ENCODE peak calls at places on chromosomes 4 and X, in eight cellular contexts. W, J, X, Y, U, Q, H and T are unnamed samples.

GRCh38 chrX:21770631-21771321 is 12.9 kb upstream of the SMPX start:
- DNase-seq in U (no peak), Y (no peak), H (no peak), W (no peak), Q (no peak), X (no peak), J (no peak), T (no peak)

GRCh38 chrX:44975666-44976263 is 102.8 kb downstream of the KDM6A start:
- DNase-seq in W (no peak), U (no peak), J (no peak), Q (no peak), X (no peak), Y (no peak), H (no peak), T (no peak)

GRCh38 chrX:317424-318067 is 1.1 kb downstream of the GTPBP6 start:
- DNase-seq in Q (no peak), H (no peak), Y (no peak), J (no peak), X (no peak), U (no peak), W (no peak), T (no peak)

GRCh38 chrX:34638116-34638515 is 19.0 kb downstream of the TMEM47 start:
- DNase-seq in U (no peak), J (peak; percentile 66), W (no peak), Y (peak; percentile 66), H (no peak), Q (no peak), X (peak; percentile 4), T (no peak)

GRCh38 chr4:187666634-187667033 is 328.9 kb upstream of the ZFP42 start:
- DNase-seq in U (no peak), X (peak; percentile 10), Q (no peak), Y (no peak), J (no peak), W (no peak), H (no peak), T (no peak)

GRCh38 chrX:9362529-9362928 is 102.3 kb upstream of the TBL1X start:
- DNase-seq in Q (no peak), W (no peak), X (no peak), J (no peak), H (no peak), Y (no peak), U (no peak), T (no peak)

GRCh38 chr4:110091426-110091825 is 107.0 kb downstream of the ELOVL6 start:
- DNase-seq in Y (peak; percentile 60), W (no peak), Q (no peak), J (no peak), U (peak; percentile 9), H (no peak), X (no peak), T (no peak)

GRCh38 chrX:136941396-136942337 is 61.1 kb upstream of the RBMX start:
- DNase-seq in X (no peak), H (no peak), Q (no peak), J (no peak), W (no peak), U (no peak), Y (no peak), T (no peak)

GRCh38 chr4:99885063-99885664 is 9.1 kb downstream of the LAMTOR3 start:
- DNase-seq in X (no peak), Q (no peak), W (no peak), H (no peak), U (peak; percentile 16), J (peak; percentile 51), Y (peak; percentile 65), T (no peak)

GRCh38 chr4:68461790-68462189 is 14.5 kb downstream of the TMPRSS11E start:
- DNase-seq in Y (no peak), Q (no peak), H (no peak), X (no peak), J (no peak), W (no peak), U (no peak), T (no peak)

GRCh38 chr4:146943691-146944375 is 1.8 kb downstream of the TTC29 start:
- DNase-seq in W (no peak), H (no peak), U (no peak), Q (no peak), X (no peak), J (no peak), Y (peak; percentile 29), T (no peak)

GRCh38 chr4:1019726-1020470 is 8.5 kb downstream of the FGFRL1 start:
- DNase-seq in U (no peak), J (no peak), W (no peak), Q (no peak), H (no peak), Y (no peak), X (no peak), T (no peak)

GRCh38 chr4:1017211-1017610 is 5.8 kb downstream of the FGFRL1 start:
- DNase-seq in Y (no peak), H (no peak), X (no peak), U (no peak), J (no peak), Q (no peak), W (no peak), T (no peak)

GRCh38 chr4:1017706-1018105 is 6.3 kb downstream of the FGFRL1 start:
- DNase-seq in U (no peak), J (no peak), H (no peak), W (no peak), X (no peak), Q (no peak), Y (no peak), T (no peak)

GRCh38 chr4:1018147-1019020 is 7.0 kb downstream of the FGFRL1 start:
- DNase-seq in U (no peak), Q (no peak), H (no peak), Y (no peak), W (no peak), X (no peak), J (no peak), T (no peak)

GRCh38 chr4:1019320-1019719 is 7.9 kb downstream of the FGFRL1 start:
- DNase-seq in Q (no peak), J (no peak), X (no peak), W (no peak), Y (no peak), U (no peak), H (no peak), T (no peak)
- H3K4me3 ChIP-seq in Q (no peak overlapping the region), J (no peak overlapping the region), X (no peak overlapping the region), W (no peak overlapping the region), Y (no peak overlapping the region), U (no peak overlapping the region), H (no peak overlapping the region), T (no peak overlapping the region)

GRCh38 chr4:52716364-52717151 is 34.7 kb downstream of the ERVMER34-1 start:
- DNase-seq in Y (no peak), J (no peak), Q (no peak), X (no peak), H (no peak), U (no peak), W (no peak), T (no peak)

GRCh38 chr4:52714597-52715254 is 36.5 kb downstream of the ERVMER34-1 start:
- DNase-seq in Q (no peak), U (no peak), W (no peak), Y (peak; percentile 35), J (no peak), X (no peak), H (no peak), T (no peak)

GRCh38 chr4:52718123-52718522 is 33.1 kb downstream of the ERVMER34-1 start:
- DNase-seq in H (no peak), Y (peak; percentile 12), W (no peak), Q (no peak), X (no peak), J (no peak), U (peak; percentile 49), T (no peak)

GRCh38 chr4:52715255-52715897 is 35.8 kb downstream of the ERVMER34-1 start:
- DNase-seq in J (no peak), U (no peak), Y (no peak), X (no peak), H (no peak), W (no peak), Q (no peak), T (no peak)

DNA sequence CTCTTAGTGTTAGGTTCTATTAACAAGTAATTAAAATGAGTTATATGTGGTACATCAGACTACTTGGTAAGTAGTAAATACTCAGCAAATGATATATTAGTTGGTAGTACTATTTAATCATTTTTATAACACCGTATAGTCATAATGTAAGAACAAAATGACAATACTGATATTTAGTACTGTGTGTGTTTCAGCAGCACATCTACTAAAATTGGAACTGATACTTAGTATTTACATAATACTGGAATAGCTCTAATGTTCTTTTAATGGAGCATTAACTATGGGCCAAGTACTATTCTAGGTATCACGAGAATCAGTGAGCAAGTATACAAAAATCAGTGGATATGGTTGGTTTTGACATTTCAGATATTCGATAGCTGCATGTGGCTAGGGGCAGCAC is 35.3 kb downstream of the ERVMER34-1 start:
- DNase-seq in X (no peak), H (no peak), U (no peak), Q (no peak), Y (no peak), J (no peak), W (no peak), T (no peak)
- H3K4me3 ChIP-seq in X (no peak overlapping the region), H (no peak overlapping the region), U (no peak overlapping the region), Q (no peak overlapping the region), Y (no peak overlapping the region), J (no peak overlapping the region), W (no peak overlapping the region), T (no peak overlapping the region)

GRCh38 chrX:15320297-15320696 is 4.9 kb upstream of the ASB11 start:
- DNase-seq in U (no peak), Q (no peak), X (no peak), W (no peak), H (no peak), Y (no peak), J (no peak), T (no peak)

GRCh38 chrX:15314472-15314871 is 968 bp downstream of the ASB11 start:
- DNase-seq in J (no peak), H (no peak), U (no peak), W (no peak), Q (no peak), Y (no peak), X (no peak), T (no peak)

GRCh38 chrX:15319075-15319474 is 3.6 kb upstream of the ASB11 start:
- DNase-seq in H (no peak), X (no peak), J (no peak), U (no peak), W (no peak), Q (no peak), Y (no peak), T (no peak)

GRCh38 chrX:15311119-15311518 is 4.3 kb downstream of the ASB11 start:
- DNase-seq in U (no peak), H (no peak), X (no peak), Y (no peak), Q (no peak), W (no peak), J (no peak), T (no peak)

DNA sequence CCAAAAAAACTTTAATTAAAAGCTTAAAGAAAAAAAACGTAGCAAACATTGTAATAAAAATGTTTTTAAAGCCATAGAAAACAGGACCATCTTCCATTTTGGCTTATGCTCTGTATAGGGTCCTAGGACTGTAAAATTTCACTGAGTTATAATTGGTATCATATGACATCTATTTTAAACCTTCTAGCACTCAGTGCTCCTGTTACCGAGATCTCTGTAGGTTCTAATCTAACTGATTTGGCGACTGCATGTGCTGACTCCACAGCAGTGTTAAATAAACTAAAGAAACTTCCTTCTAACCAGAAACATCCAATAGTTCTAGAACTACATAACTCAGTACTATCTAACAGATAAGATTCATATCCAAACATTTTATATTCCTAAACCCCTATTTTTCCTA is at the start of gene ASB11:
- DNase-seq in Q (no peak), W (no peak), H (no peak), X (no peak), J (no peak), U (no peak), Y (no peak), T (no peak)
- H3K4me3 ChIP-seq in Q (no peak within 1 kb of the TSS), W (no peak within 1 kb of the TSS), H (no peak within 1 kb of the TSS), X (no peak within 1 kb of the TSS), J (no peak within 1 kb of the TSS), U (no peak within 1 kb of the TSS), Y (no peak within 1 kb of the TSS), T (no peak within 1 kb of the TSS)

GRCh38 chr4:184417802-184418511 is 56.4 kb downstream of the IRF2 start:
- DNase-seq in H (no peak), X (peak; percentile 88), Q (no peak), U (peak; percentile 79), Y (peak; percentile 69), J (no peak), W (no peak), T (peak; percentile 82)
- H3K4me3 ChIP-seq in H (no peak overlapping the region), X (no peak overlapping the region), Q (no peak overlapping the region), U (no peak overlapping the region), Y (no peak overlapping the region), J (no peak overlapping the region), W (no peak overlapping the region), T (no peak overlapping the region)